ENCODE peak calls at places on chromosomes 1 and 21, in eight cellular contexts. One of them, this sample, is unnamed.

GRCh38 chr1:145858238-145858936 is 494 bp downstream of the PIAS3 start:
- DNase-seq in HepG2: no peak
- DNase-seq in WTC11: peak
- DNase-seq in SK-N-SH: peak
- DNase-seq in A549: peak
- DNase-seq in H1: peak
- DNase-seq in GM12878: no peak
- DNase-seq in IMR-90: peak
- DNase-seq in this sample: peak

GRCh38 chr1:220803401-220804201 is 16.9 kb downstream of the MTARC1 start:
- DNase-seq in H1: no peak
- DNase-seq in IMR-90: peak
- DNase-seq in GM12878: no peak
- DNase-seq in SK-N-SH: peak
- DNase-seq in HepG2: peak
- DNase-seq in A549: peak
- DNase-seq in WTC11: no peak
- DNase-seq in this sample: peak

GRCh38 chr1:73205294-73205973 is 923.1 kb upstream of the NEGR1 start:
- DNase-seq in IMR-90: no peak
- DNase-seq in WTC11: peak
- DNase-seq in A549: no peak
- DNase-seq in GM12878: no peak
- DNase-seq in H1: no peak
- DNase-seq in SK-N-SH: no peak
- DNase-seq in HepG2: no peak
- DNase-seq in this sample: no peak

GRCh38 chr1:39509360-39510009 is 18.0 kb downstream of the BMP8A start:
- DNase-seq in SK-N-SH: no peak
- DNase-seq in H1: no peak
- DNase-seq in GM12878: peak
- DNase-seq in HepG2: no peak
- DNase-seq in WTC11: no peak
- DNase-seq in IMR-90: peak
- DNase-seq in A549: no peak
- DNase-seq in this sample: no peak

GRCh38 chr21:31732891-31733520 is 1.1 kb upstream of the SCAF4 start:
- DNase-seq in A549: peak
- DNase-seq in HepG2: peak
- DNase-seq in H1: no peak
- DNase-seq in WTC11: peak
- DNase-seq in SK-N-SH: peak
- DNase-seq in GM12878: no peak
- DNase-seq in IMR-90: peak
- DNase-seq in this sample: no peak

GRCh38 chr1:25676488-25676887 is 59.9 kb downstream of the MAN1C1 start:
- DNase-seq in H1: no peak
- DNase-seq in SK-N-SH: no peak
- DNase-seq in GM12878: no peak
- DNase-seq in A549: no peak
- DNase-seq in IMR-90: peak
- DNase-seq in WTC11: no peak
- DNase-seq in HepG2: no peak
- DNase-seq in this sample: no peak

GRCh38 chr1:59505596-59506028 is 208.7 kb downstream of the FGGY start:
- DNase-seq in GM12878: no peak
- DNase-seq in H1: no peak
- DNase-seq in SK-N-SH: no peak
- DNase-seq in WTC11: no peak
- DNase-seq in HepG2: no peak
- DNase-seq in A549: no peak
- DNase-seq in IMR-90: no peak
- DNase-seq in this sample: peak

GRCh38 chr1:31111290-31111951 is 45.9 kb upstream of the PUM1 start:
- DNase-seq in GM12878: no peak
- DNase-seq in SK-N-SH: no peak
- DNase-seq in WTC11: no peak
- DNase-seq in A549: no peak
- DNase-seq in IMR-90: peak
- DNase-seq in HepG2: no peak
- DNase-seq in H1: no peak
- DNase-seq in this sample: no peak

GRCh38 chr1:224182057-224182865 is 779 bp upstream of the DEGS1 start:
- DNase-seq in HepG2: no peak
- DNase-seq in WTC11: no peak
- DNase-seq in H1: no peak
- DNase-seq in SK-N-SH: no peak
- DNase-seq in GM12878: peak
- DNase-seq in A549: peak
- DNase-seq in IMR-90: no peak
- DNase-seq in this sample: no peak

GRCh38 chr1:168304865-168305264 is 24.2 kb downstream of the TBX19 start:
- DNase-seq in IMR-90: no peak
- DNase-seq in HepG2: no peak
- DNase-seq in A549: no peak
- DNase-seq in WTC11: no peak
- DNase-seq in GM12878: no peak
- DNase-seq in H1: no peak
- DNase-seq in SK-N-SH: no peak
- DNase-seq in this sample: no peak

GRCh38 chr1:919271-919872 is 4.4 kb upstream of the SAMD11 start:
- DNase-seq in H1: no peak
- DNase-seq in A549: no peak
- DNase-seq in GM12878: no peak
- DNase-seq in IMR-90: no peak
- DNase-seq in WTC11: no peak
- DNase-seq in HepG2: no peak
- DNase-seq in SK-N-SH: peak
- DNase-seq in this sample: no peak

GRCh38 chr1:30822966-30823581 is 65.5 kb upstream of the LAPTM5 start:
- DNase-seq in SK-N-SH: no peak
- DNase-seq in HepG2: no peak
- DNase-seq in WTC11: no peak
- DNase-seq in IMR-90: no peak
- DNase-seq in H1: no peak
- DNase-seq in A549: no peak
- DNase-seq in GM12878: no peak
- DNase-seq in this sample: no peak

GRCh38 chr1:3864884-3865283 is 7.6 kb downstream of the DFFB start:
- DNase-seq in A549: no peak
- DNase-seq in HepG2: no peak
- DNase-seq in SK-N-SH: no peak
- DNase-seq in GM12878: peak
- DNase-seq in WTC11: no peak
- DNase-seq in IMR-90: no peak
- DNase-seq in H1: no peak
- DNase-seq in this sample: no peak

GRCh38 chr1:29520571-29521437 is 284.5 kb downstream of the PTPRU start:
- DNase-seq in A549: no peak
- DNase-seq in IMR-90: no peak
- DNase-seq in HepG2: no peak
- DNase-seq in H1: no peak
- DNase-seq in WTC11: peak
- DNase-seq in SK-N-SH: no peak
- DNase-seq in GM12878: no peak
- DNase-seq in this sample: no peak

DNA sequence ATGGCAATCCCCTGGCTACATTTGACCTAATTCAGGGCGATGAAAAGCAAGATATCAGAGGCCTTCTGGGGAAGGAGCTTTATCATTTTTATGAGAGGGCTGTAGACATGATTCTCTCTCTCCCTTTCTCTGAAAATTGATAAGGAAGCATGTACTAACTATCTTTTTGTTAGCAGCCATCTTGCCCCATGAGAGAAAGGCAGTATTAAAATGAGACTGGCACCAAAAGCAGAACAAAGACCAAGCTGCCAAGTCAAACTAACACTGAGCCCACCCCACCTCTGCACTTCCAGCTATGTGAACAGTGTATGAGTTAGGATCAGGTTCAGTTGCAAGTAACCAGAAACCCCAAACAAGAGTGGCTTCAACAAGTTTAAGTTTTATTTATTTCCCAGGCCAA is 105.9 kb upstream of the RALGPS2 start:
- DNase-seq in H1: no peak
- DNase-seq in HepG2: no peak
- DNase-seq in SK-N-SH: no peak
- DNase-seq in A549: no peak
- DNase-seq in IMR-90: no peak
- DNase-seq in WTC11: no peak
- DNase-seq in GM12878: no peak
- DNase-seq in this sample: no peak
- TF ChIP-seq USF2 in H1: no peak
- TF ChIP-seq USF2 in HepG2: no peak
- TF ChIP-seq USF2 in SK-N-SH: no peak
- TF ChIP-seq USF2 in A549: no peak
- TF ChIP-seq USF2 in IMR-90: no peak
- TF ChIP-seq USF2 in WTC11: no peak
- TF ChIP-seq USF2 in GM12878: no peak
- TF ChIP-seq USF2 in this sample: no peak

GRCh38 chr1:170168263-170168662 is 22.5 kb downstream of the NTMT2 start:
- DNase-seq in GM12878: no peak
- DNase-seq in IMR-90: peak
- DNase-seq in A549: no peak
- DNase-seq in HepG2: no peak
- DNase-seq in H1: no peak
- DNase-seq in WTC11: no peak
- DNase-seq in SK-N-SH: no peak
- DNase-seq in this sample: no peak
- TF ChIP-seq USF2 in GM12878: no peak
- TF ChIP-seq USF2 in IMR-90: no peak
- TF ChIP-seq USF2 in A549: no peak
- TF ChIP-seq USF2 in HepG2: no peak
- TF ChIP-seq USF2 in H1: no peak
- TF ChIP-seq USF2 in WTC11: no peak
- TF ChIP-seq USF2 in SK-N-SH: no peak
- TF ChIP-seq USF2 in this sample: no peak

GRCh38 chr1:208007319-208007937 is 96.5 kb upstream of the CD34 start:
- DNase-seq in A549: no peak
- DNase-seq in WTC11: no peak
- DNase-seq in GM12878: no peak
- DNase-seq in H1: no peak
- DNase-seq in IMR-90: no peak
- DNase-seq in SK-N-SH: no peak
- DNase-seq in HepG2: no peak
- DNase-seq in this sample: no peak
- TF ChIP-seq USF2 in A549: no peak
- TF ChIP-seq USF2 in WTC11: no peak
- TF ChIP-seq USF2 in GM12878: no peak
- TF ChIP-seq USF2 in H1: no peak
- TF ChIP-seq USF2 in IMR-90: no peak
- TF ChIP-seq USF2 in SK-N-SH: no peak
- TF ChIP-seq USF2 in HepG2: no peak
- TF ChIP-seq USF2 in this sample: no peak

GRCh38 chr1:162988869-162989268 is 80.3 kb upstream of the RGS4 start:
- DNase-seq in GM12878: no peak
- DNase-seq in HepG2: peak
- DNase-seq in H1: no peak
- DNase-seq in WTC11: peak
- DNase-seq in A549: no peak
- DNase-seq in SK-N-SH: no peak
- DNase-seq in IMR-90: no peak
- DNase-seq in this sample: peak

GRCh38 chr1:162984699-162985098 is 84.5 kb upstream of the RGS4 start:
- DNase-seq in SK-N-SH: no peak
- DNase-seq in H1: no peak
- DNase-seq in A549: no peak
- DNase-seq in GM12878: no peak
- DNase-seq in WTC11: no peak
- DNase-seq in HepG2: no peak
- DNase-seq in IMR-90: peak
- DNase-seq in this sample: no peak

GRCh38 chr1:162985816-162986215 is 83.3 kb upstream of the RGS4 start:
- DNase-seq in H1: no peak
- DNase-seq in IMR-90: peak
- DNase-seq in A549: no peak
- DNase-seq in SK-N-SH: no peak
- DNase-seq in HepG2: no peak
- DNase-seq in WTC11: no peak
- DNase-seq in GM12878: no peak
- DNase-seq in this sample: no peak

GRCh38 chr1:162990665-162991064 is 78.5 kb upstream of the RGS4 start:
- DNase-seq in HepG2: no peak
- DNase-seq in A549: no peak
- DNase-seq in WTC11: no peak
- DNase-seq in GM12878: no peak
- DNase-seq in H1: no peak
- DNase-seq in SK-N-SH: no peak
- DNase-seq in IMR-90: no peak
- DNase-seq in this sample: no peak

DNA sequence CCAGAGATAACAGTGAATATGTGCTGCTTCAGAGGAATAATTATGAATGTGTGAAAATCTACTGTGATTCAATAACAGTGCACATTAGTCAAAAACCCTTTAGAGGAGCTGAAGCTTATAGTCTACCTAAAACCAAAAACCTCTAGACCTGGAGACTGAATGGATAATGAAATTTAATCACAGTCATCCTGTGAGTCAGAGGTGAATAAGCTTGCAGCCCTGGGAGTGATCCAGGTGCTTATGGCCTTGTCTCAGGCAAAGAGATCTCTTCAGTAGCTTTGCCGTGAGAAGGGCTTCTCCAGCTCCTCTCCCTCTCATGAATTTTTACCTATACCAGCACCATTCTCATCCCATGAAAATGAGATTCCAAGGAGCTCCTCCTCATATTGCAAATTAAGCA is 81.3 kb upstream of the RGS4 start:
- DNase-seq in H1: no peak
- DNase-seq in HepG2: no peak
- DNase-seq in SK-N-SH: no peak
- DNase-seq in WTC11: no peak
- DNase-seq in IMR-90: peak
- DNase-seq in A549: no peak
- DNase-seq in GM12878: no peak
- DNase-seq in this sample: no peak
- TF ChIP-seq USF2 in H1: no peak
- TF ChIP-seq USF2 in HepG2: no peak
- TF ChIP-seq USF2 in SK-N-SH: no peak
- TF ChIP-seq USF2 in WTC11: no peak
- TF ChIP-seq USF2 in IMR-90: no peak
- TF ChIP-seq USF2 in A549: no peak
- TF ChIP-seq USF2 in GM12878: no peak
- TF ChIP-seq USF2 in this sample: no peak

This sample was measured in K562.